ENCODE peak calls at places on chromosome 22, in seven cellular contexts. U is lower lobe of right lung; X is anterior cingulate cortex; H is activated CD4-positive, alpha-beta T cell treated with anti-CD3 and anti-CD28 coated beads for 4 hours; W is ELR; E is HuH-7.5; A is stimulated activated naive B cell treated with anti-CD40 and anti-IgM and Interleukin-4, amounts not matched to agents 10 μg/mL and 1 μg/mL and 100 μg/mL, for 72 hours. B is an unnamed sample.

GRCh38 chr22:36874309-36874696 is 13.5 kb downstream of the NCF4 start:
- DNase-seq in W (no peak), E (no peak), X (no peak), H (no peak), U (no peak), A (no peak), B (no peak)

GRCh38 chr22:26778372-26778771 is 121.0 kb downstream of the MIAT start:
- DNase-seq in W (no peak), A (no peak), X (no peak), U (no peak), H (no peak), E (no peak), B (no peak)

GRCh38 chr22:17707526-17707925 is 66.7 kb downstream of the BID start:
- DNase-seq in A (no peak), E (no peak), X (no peak), U (no peak), H (no peak), W (peak; percentile 47), B (no peak)

GRCh38 chr22:31659246-31659645 is 2.8 kb downstream of the PISD start:
- DNase-seq in A (no peak), U (no peak), W (peak; percentile 48), E (no peak), H (no peak), X (no peak), B (no peak)

GRCh38 chr22:44578516-44579230 is 80.6 kb upstream of the RTL6 start:
- DNase-seq in W (no peak), U (peak; percentile 18), A (no peak), H (no peak), E (no peak), X (no peak), B (no peak)

GRCh38 chr22:49055406-49055805 is 772.3 kb downstream of the BRD1 start:
- DNase-seq in H (no peak), E (no peak), A (no peak), U (no peak), W (no peak), X (no peak), B (no peak)

GRCh38 chr22:35056486-35056885 is 9.5 kb upstream of the ISX start:
- DNase-seq in E (no peak), W (no peak), U (no peak), X (no peak), A (no peak), H (no peak), B (no peak)

GRCh38 chr22:23161029-23161428 is 15.8 kb downstream of the RAB36 start:
- DNase-seq in X (no peak), W (no peak), E (no peak), U (no peak), H (no peak), A (no peak), B (no peak)

GRCh38 chr22:22144858-22145257 is 99.7 kb upstream of the VPREB1 start:
- DNase-seq in H (no peak), U (no peak), X (no peak), A (no peak), W (peak; percentile 30), E (no peak), B (no peak)

GRCh38 chr22:48754611-48755331 is 1072.9 kb downstream of the BRD1 start:
- DNase-seq in U (peak; percentile 24), E (no peak), W (no peak), A (no peak), H (no peak), X (no peak), B (no peak)

GRCh38 chr22:44574581-44575343 is 76.7 kb upstream of the RTL6 start:
- DNase-seq in W (no peak), E (no peak), U (no peak), X (no peak), A (no peak), H (no peak), B (no peak)

GRCh38 chr22:24112188-24112587 is 69.1 kb upstream of the SUSD2 start:
- DNase-seq in U (no peak), X (no peak), H (no peak), W (peak; percentile 42), A (no peak), E (no peak), B (no peak)

GRCh38 chr22:40008726-40009125 is 14.0 kb downstream of the FAM83F start:
- DNase-seq in H (no peak), U (no peak), E (no peak), A (no peak), W (peak; percentile 28), X (no peak), B (no peak)

GRCh38 chr22:41779889-41780505 is 20.5 kb upstream of the CCDC134 start:
- DNase-seq in X (no peak), U (no peak), W (no peak), H (peak; percentile 11), A (no peak), E (no peak), B (no peak)

GRCh38 chr22:39856588-39856987 is 37.0 kb downstream of the ENTHD1 start:
- DNase-seq in W (no peak), A (no peak), E (no peak), X (no peak), H (no peak), U (no peak), B (no peak)

B was measured in D721Med.